ENCODE peak calls at places on chromosomes 11 and 22, in four cellular contexts. One of them, this sample, is unnamed.

GRCh38 chr11:13316528-13316961 is 39.0 kb downstream of the BMAL1 start:
- DNase-seq in IMR-90: peak
- DNase-seq in mesendoderm: no peak
- DNase-seq in H1: no peak
- DNase-seq in this sample: no peak

GRCh38 chr11:107882095-107882820 is 23.7 kb upstream of the SLC35F2 start:
- DNase-seq in mesendoderm: peak
- DNase-seq in IMR-90: no peak
- DNase-seq in H1: no peak
- DNase-seq in this sample: no peak

GRCh38 chr22:37051629-37052385 is at the start of gene KCTD17:
- DNase-seq in H1: no peak
- DNase-seq in IMR-90: peak
- DNase-seq in mesendoderm: peak
- DNase-seq in this sample: peak

GRCh38 chr11:32079511-32079910 is 11.4 kb upstream of the RCN1 start:
- DNase-seq in H1: no peak
- DNase-seq in IMR-90: no peak
- DNase-seq in mesendoderm: no peak
- DNase-seq in this sample: no peak

GRCh38 chr11:70796601-70797000 is 398.3 kb downstream of the CTTN start:
- DNase-seq in mesendoderm: peak
- DNase-seq in H1: no peak
- DNase-seq in IMR-90: no peak
- DNase-seq in this sample: peak

GRCh38 chr11:78420255-78420764 is 2.7 kb upstream of the GAB2 start:
- DNase-seq in mesendoderm: peak
- DNase-seq in IMR-90: peak
- DNase-seq in H1: no peak
- DNase-seq in this sample: peak

GRCh38 chr22:22749167-22749758 is 104.8 kb downstream of the GGTLC2 start:
- DNase-seq in H1: no peak
- DNase-seq in mesendoderm: no peak
- DNase-seq in IMR-90: no peak
- DNase-seq in this sample: no peak

GRCh38 chr11:6926208-6927029 is at the start of gene ZNF215:
- DNase-seq in mesendoderm: peak
- DNase-seq in IMR-90: peak
- DNase-seq in H1: peak
- DNase-seq in this sample: peak

GRCh38 chr11:128471138-128471661 is 116.2 kb downstream of the ETS1 start:
- DNase-seq in H1: no peak
- DNase-seq in IMR-90: no peak
- DNase-seq in mesendoderm: no peak
- DNase-seq in this sample: no peak

GRCh38 chr11:27183672-27184457 is 143.2 kb downstream of the BBOX1 start:
- DNase-seq in H1: no peak
- DNase-seq in mesendoderm: peak
- DNase-seq in IMR-90: peak
- DNase-seq in this sample: no peak

GRCh38 chr22:47101321-47101885 is 339.0 kb downstream of the TBC1D22A start:
- DNase-seq in IMR-90: no peak
- DNase-seq in mesendoderm: no peak
- DNase-seq in H1: no peak
- DNase-seq in this sample: no peak
- H2BK5ac ChIP-seq in IMR-90: no peak
- H2BK5ac ChIP-seq in mesendoderm: no peak
- H2BK5ac ChIP-seq in H1: peak
- H2BK5ac ChIP-seq in this sample: no peak

GRCh38 chr11:62601114-62601363 is 626 bp downstream of the MTA2 start:
- DNase-seq in IMR-90: no peak
- DNase-seq in H1: no peak
- DNase-seq in mesendoderm: no peak
- DNase-seq in this sample: no peak
- H3K56ac ChIP-seq in IMR-90: peak
- H3K56ac ChIP-seq in H1: peak
- H3K56ac ChIP-seq in mesendoderm: peak
- H3K56ac ChIP-seq in this sample: no peak

GRCh38 chr22:24952837-24953293 is 349 bp downstream of the KIAA1671 start:
- DNase-seq in IMR-90: peak
- DNase-seq in mesendoderm: peak
- DNase-seq in H1: no peak
- DNase-seq in this sample: peak
- H2BK5ac ChIP-seq in IMR-90: no peak
- H2BK5ac ChIP-seq in mesendoderm: no peak
- H2BK5ac ChIP-seq in H1: peak
- H2BK5ac ChIP-seq in this sample: no peak

GRCh38 chr11:44884056-44884455 is 66.6 kb downstream of the TP53I11 start:
- DNase-seq in H1: no peak
- DNase-seq in mesendoderm: no peak
- DNase-seq in IMR-90: no peak
- DNase-seq in this sample: no peak

GRCh38 chr11:44883277-44883676 is 67.4 kb downstream of the TP53I11 start:
- DNase-seq in mesendoderm: no peak
- DNase-seq in IMR-90: no peak
- DNase-seq in H1: no peak
- DNase-seq in this sample: no peak

GRCh38 chr11:44886765-44887164 is 63.9 kb downstream of the TP53I11 start:
- DNase-seq in mesendoderm: no peak
- DNase-seq in IMR-90: peak
- DNase-seq in H1: no peak
- DNase-seq in this sample: no peak

GRCh38 chr11:44885919-44886318 is 64.8 kb downstream of the TP53I11 start:
- DNase-seq in H1: no peak
- DNase-seq in IMR-90: no peak
- DNase-seq in mesendoderm: no peak
- DNase-seq in this sample: no peak

GRCh38 chr11:44885065-44885777 is 65.5 kb downstream of the TP53I11 start:
- DNase-seq in IMR-90: no peak
- DNase-seq in H1: no peak
- DNase-seq in mesendoderm: no peak
- DNase-seq in this sample: no peak
- H3K56ac ChIP-seq in IMR-90: no peak
- H3K56ac ChIP-seq in H1: no peak
- H3K56ac ChIP-seq in mesendoderm: no peak
- H3K56ac ChIP-seq in this sample: no peak

GRCh38 chr11:117606807-117607206 is 190.2 kb downstream of the DSCAML1 start:
- DNase-seq in mesendoderm: no peak
- DNase-seq in IMR-90: no peak
- DNase-seq in H1: no peak
- DNase-seq in this sample: no peak
- H2BK5ac ChIP-seq in mesendoderm: no peak
- H2BK5ac ChIP-seq in IMR-90: no peak
- H2BK5ac ChIP-seq in H1: no peak
- H2BK5ac ChIP-seq in this sample: no peak

DNA sequence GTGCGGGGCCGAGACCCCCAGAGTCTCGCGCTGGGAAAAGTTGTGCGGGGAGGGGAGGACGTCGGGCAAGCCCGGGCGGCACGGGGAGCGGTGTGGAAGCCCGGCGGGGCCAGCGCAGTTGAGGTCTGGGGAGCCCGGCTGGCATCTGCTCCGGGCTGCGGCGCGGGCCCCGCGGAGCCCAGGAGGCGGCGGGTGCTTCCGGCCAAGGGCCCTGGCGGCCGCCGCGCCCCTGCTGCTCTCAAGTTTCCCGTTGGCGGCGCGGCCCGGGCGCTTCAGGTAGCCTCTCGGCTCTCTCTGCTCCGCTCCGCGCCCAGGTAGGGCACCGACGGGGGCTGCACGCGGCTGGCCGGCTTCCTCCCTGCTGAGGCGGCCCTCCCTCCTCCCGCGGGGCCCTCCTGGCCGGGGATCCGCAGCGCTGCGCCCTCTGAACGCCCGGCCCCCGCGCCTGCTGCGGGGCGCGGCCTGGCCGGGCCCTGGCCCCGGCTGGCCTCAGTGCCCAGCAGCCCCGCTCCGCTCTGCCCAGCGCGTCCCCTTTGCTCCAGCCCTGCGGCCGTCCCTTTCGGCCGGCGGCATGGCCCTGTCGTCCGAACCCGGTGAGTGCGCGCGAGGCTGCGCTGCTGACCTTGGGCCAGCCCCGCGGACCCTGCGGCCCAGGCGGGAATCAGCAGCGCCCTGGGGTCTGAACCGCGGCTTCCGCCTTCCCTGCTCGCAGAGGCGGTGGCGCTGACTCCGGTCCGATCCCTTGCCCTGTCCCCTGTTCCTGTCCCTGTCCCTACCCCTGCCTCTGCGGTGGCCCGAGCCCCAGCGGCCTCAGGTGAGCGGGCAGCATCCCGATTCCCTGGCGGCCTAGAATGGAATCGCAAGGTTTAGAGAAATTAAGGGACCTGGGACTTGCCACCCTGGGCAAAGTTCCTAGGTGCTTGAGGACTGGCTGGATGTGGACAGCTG is 4.3 kb upstream of the AMPD3 start:
- DNase-seq in mesendoderm: peak
- DNase-seq in IMR-90: no peak
- DNase-seq in H1: peak
- DNase-seq in this sample: peak
- H3K56ac ChIP-seq in mesendoderm: peak
- H3K56ac ChIP-seq in IMR-90: no peak
- H3K56ac ChIP-seq in H1: no peak
- H3K56ac ChIP-seq in this sample: no peak

GRCh38 chr11:111807098-111807497 is 40.9 kb upstream of the PPP2R1B start:
- DNase-seq in H1: no peak
- DNase-seq in IMR-90: no peak
- DNase-seq in mesendoderm: no peak
- DNase-seq in this sample: no peak
- H2BK5ac ChIP-seq in H1: no peak
- H2BK5ac ChIP-seq in IMR-90: no peak
- H2BK5ac ChIP-seq in mesendoderm: no peak
- H2BK5ac ChIP-seq in this sample: no peak

GRCh38 chr11:66288138-66288865 is 641 bp downstream of the YIF1A start:
- DNase-seq in IMR-90: no peak
- DNase-seq in mesendoderm: peak
- DNase-seq in H1: no peak
- DNase-seq in this sample: no peak
- H3K56ac ChIP-seq in IMR-90: peak
- H3K56ac ChIP-seq in mesendoderm: peak
- H3K56ac ChIP-seq in H1: peak
- H3K56ac ChIP-seq in this sample: no peak

GRCh38 chr22:19786959-19787848 is 26.6 kb downstream of the TBX1 start:
- DNase-seq in mesendoderm: no peak
- DNase-seq in H1: no peak
- DNase-seq in IMR-90: no peak
- DNase-seq in this sample: no peak

GRCh38 chr22:19786264-19786585 is 25.6 kb downstream of the TBX1 start:
- DNase-seq in H1: no peak
- DNase-seq in mesendoderm: no peak
- DNase-seq in IMR-90: no peak
- DNase-seq in this sample: no peak

GRCh38 chr22:19788661-19789225 is 28.2 kb downstream of the TBX1 start:
- DNase-seq in H1: no peak
- DNase-seq in mesendoderm: no peak
- DNase-seq in IMR-90: no peak
- DNase-seq in this sample: no peak

GRCh38 chr22:19789406-19789805 is 28.8 kb downstream of the TBX1 start:
- DNase-seq in mesendoderm: no peak
- DNase-seq in H1: no peak
- DNase-seq in IMR-90: no peak
- DNase-seq in this sample: no peak

GRCh38 chr22:19787849-19788141 is 27.2 kb downstream of the TBX1 start:
- DNase-seq in IMR-90: no peak
- DNase-seq in H1: no peak
- DNase-seq in mesendoderm: peak
- DNase-seq in this sample: no peak
- H2BK5ac ChIP-seq in IMR-90: no peak
- H2BK5ac ChIP-seq in H1: peak
- H2BK5ac ChIP-seq in mesendoderm: no peak
- H2BK5ac ChIP-seq in this sample: no peak